ENCODE peak calls at places on chromosome 3, in five cellular contexts. One of them, this sample, is unnamed.

GRCh38 chr3:48661501-48662139 is 1.1 kb downstream of the CELSR3 start:
- DNase-seq in K562: peak
- DNase-seq in HepG2: peak
- DNase-seq in GM12878: no peak
- DNase-seq in HCT116: no peak
- DNase-seq in this sample: no peak

GRCh38 chr3:155086041-155086440 is 5.9 kb downstream of the MME start:
- DNase-seq in K562: no peak
- DNase-seq in HepG2: no peak
- DNase-seq in GM12878: no peak
- DNase-seq in HCT116: no peak
- DNase-seq in this sample: no peak

GRCh38 chr3:112654492-112654891 is 13.5 kb upstream of the CCDC80 start:
- DNase-seq in K562: no peak
- DNase-seq in HepG2: no peak
- DNase-seq in GM12878: no peak
- DNase-seq in HCT116: no peak
- DNase-seq in this sample: no peak

GRCh38 chr3:30443756-30444673 is 162.4 kb upstream of the TGFBR2 start:
- DNase-seq in K562: no peak
- DNase-seq in HepG2: no peak
- DNase-seq in GM12878: no peak
- DNase-seq in HCT116: no peak
- DNase-seq in this sample: no peak

GRCh38 chr3:119653871-119654270 is 6.5 kb downstream of the POPDC2 start:
- DNase-seq in K562: no peak
- DNase-seq in HepG2: no peak
- DNase-seq in GM12878: no peak
- DNase-seq in HCT116: no peak
- DNase-seq in this sample: no peak

GRCh38 chr3:47850062-47850802 is 47.3 kb downstream of the DHX30 start:
- DNase-seq in K562: no peak
- DNase-seq in HepG2: peak
- DNase-seq in GM12878: no peak
- DNase-seq in HCT116: no peak
- DNase-seq in this sample: peak

GRCh38 chr3:45978348-45978747 is 17.3 kb downstream of the FYCO1 start:
- DNase-seq in K562: no peak
- DNase-seq in HepG2: no peak
- DNase-seq in GM12878: no peak
- DNase-seq in HCT116: no peak
- DNase-seq in this sample: no peak

GRCh38 chr3:65112751-65113300 is 425.0 kb upstream of the ADAMTS9 start:
- DNase-seq in K562: no peak
- DNase-seq in HepG2: no peak
- DNase-seq in GM12878: no peak
- DNase-seq in HCT116: no peak
- DNase-seq in this sample: no peak

GRCh38 chr3:38580450-38581382 is 68.8 kb downstream of the SCN5A start:
- DNase-seq in K562: no peak
- DNase-seq in HepG2: no peak
- DNase-seq in GM12878: no peak
- DNase-seq in HCT116: no peak
- DNase-seq in this sample: peak

GRCh38 chr3:45224824-45225464 is 1.1 kb downstream of the TMEM158 start:
- DNase-seq in K562: peak
- DNase-seq in HepG2: peak
- DNase-seq in GM12878: no peak
- DNase-seq in HCT116: no peak
- DNase-seq in this sample: peak

GRCh38 chr3:139988472-139988871 is 53.5 kb downstream of the CLSTN2 start:
- DNase-seq in K562: no peak
- DNase-seq in HepG2: no peak
- DNase-seq in GM12878: no peak
- DNase-seq in HCT116: no peak
- DNase-seq in this sample: no peak

DNA sequence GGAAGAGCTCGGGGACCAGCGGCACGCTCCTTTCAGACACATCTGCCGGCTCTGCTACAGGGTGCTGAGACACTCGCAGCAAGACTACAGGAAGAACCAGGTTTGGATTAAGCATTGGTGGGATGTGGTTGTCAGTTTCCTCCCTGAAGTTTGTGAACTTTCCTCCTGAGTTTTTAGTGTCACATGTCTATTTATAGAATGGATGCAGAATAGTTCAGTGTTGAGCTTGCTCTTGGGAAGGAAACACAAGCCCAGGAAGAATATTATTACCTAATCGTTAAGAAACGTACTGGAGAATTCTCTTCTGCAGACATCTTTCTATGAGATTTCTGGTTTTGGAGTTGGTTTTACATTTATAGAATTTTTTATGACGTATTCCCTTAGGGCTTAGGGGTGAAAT is 172.0 kb downstream of the ITPR1 start:
- DNase-seq in K562: no peak
- DNase-seq in HepG2: no peak
- DNase-seq in GM12878: no peak
- DNase-seq in HCT116: no peak
- DNase-seq in this sample: no peak
- TF ChIP-seq ZBTB33 in K562: no peak
- TF ChIP-seq ZBTB33 in HepG2: no peak
- TF ChIP-seq ZBTB33 in GM12878: no peak
- TF ChIP-seq ZBTB33 in HCT116: no peak
- TF ChIP-seq ZBTB33 in this sample: no peak

GRCh38 chr3:63972196-63972595 is 51.1 kb downstream of the PSMD6 start:
- DNase-seq in K562: no peak
- DNase-seq in HepG2: no peak
- DNase-seq in GM12878: no peak
- DNase-seq in HCT116: no peak
- DNase-seq in this sample: no peak
- TF ChIP-seq ZBTB33 in K562: no peak
- TF ChIP-seq ZBTB33 in HepG2: no peak
- TF ChIP-seq ZBTB33 in GM12878: no peak
- TF ChIP-seq ZBTB33 in HCT116: no peak
- TF ChIP-seq ZBTB33 in this sample: no peak

GRCh38 chr3:56629044-56629443 is 54.0 kb downstream of the TASOR start:
- DNase-seq in K562: no peak
- DNase-seq in HepG2: no peak
- DNase-seq in GM12878: peak
- DNase-seq in HCT116: no peak
- DNase-seq in this sample: no peak

GRCh38 chr3:56620371-56620770 is 62.7 kb downstream of the TASOR start:
- DNase-seq in K562: no peak
- DNase-seq in HepG2: no peak
- DNase-seq in GM12878: no peak
- DNase-seq in HCT116: no peak
- DNase-seq in this sample: no peak

GRCh38 chr3:56621686-56622085 is 61.4 kb downstream of the TASOR start:
- DNase-seq in K562: no peak
- DNase-seq in HepG2: no peak
- DNase-seq in GM12878: no peak
- DNase-seq in HCT116: no peak
- DNase-seq in this sample: no peak

GRCh38 chr3:56622381-56622780 is 60.7 kb downstream of the TASOR start:
- DNase-seq in K562: no peak
- DNase-seq in HepG2: no peak
- DNase-seq in GM12878: no peak
- DNase-seq in HCT116: no peak
- DNase-seq in this sample: no peak

DNA sequence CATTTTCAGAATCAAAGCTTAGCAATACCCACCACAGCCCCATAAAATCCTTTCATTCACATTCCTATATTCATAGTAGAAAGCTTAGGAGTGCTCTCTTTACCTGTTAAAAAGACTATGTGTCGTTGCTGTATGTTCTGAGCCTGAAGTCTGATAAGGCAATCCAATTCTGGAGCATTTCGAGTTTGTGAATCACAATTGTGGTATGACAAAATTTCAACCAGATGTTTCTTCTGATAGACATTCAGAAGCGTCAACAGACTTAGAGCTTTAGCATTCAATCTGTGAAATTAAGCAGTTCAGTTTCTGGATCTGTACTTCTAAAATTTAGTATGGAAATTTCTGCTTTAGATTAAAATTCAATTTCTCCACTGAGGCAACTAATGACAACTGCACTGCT is 58.3 kb downstream of the TASOR start:
- DNase-seq in K562: no peak
- DNase-seq in HepG2: no peak
- DNase-seq in GM12878: no peak
- DNase-seq in HCT116: no peak
- DNase-seq in this sample: no peak
- TF ChIP-seq ZBTB33 in K562: no peak
- TF ChIP-seq ZBTB33 in HepG2: no peak
- TF ChIP-seq ZBTB33 in GM12878: no peak
- TF ChIP-seq ZBTB33 in HCT116: no peak
- TF ChIP-seq ZBTB33 in this sample: no peak

GRCh38 chr3:117619805-117620204 is 910.2 kb downstream of the TUSC7 start:
- DNase-seq in K562: no peak
- DNase-seq in HepG2: no peak
- DNase-seq in GM12878: no peak
- DNase-seq in HCT116: no peak
- DNase-seq in this sample: no peak
- TF ChIP-seq ZBTB33 in K562: no peak
- TF ChIP-seq ZBTB33 in HepG2: no peak
- TF ChIP-seq ZBTB33 in GM12878: no peak
- TF ChIP-seq ZBTB33 in HCT116: no peak
- TF ChIP-seq ZBTB33 in this sample: no peak

GRCh38 chr3:80769683-80770082 is 991.8 kb downstream of the GBE1 start:
- DNase-seq in K562: peak
- DNase-seq in HepG2: no peak
- DNase-seq in GM12878: no peak
- DNase-seq in HCT116: no peak
- DNase-seq in this sample: no peak
- TF ChIP-seq ZBTB33 in K562: no peak
- TF ChIP-seq ZBTB33 in HepG2: no peak
- TF ChIP-seq ZBTB33 in GM12878: no peak
- TF ChIP-seq ZBTB33 in HCT116: no peak
- TF ChIP-seq ZBTB33 in this sample: no peak

GRCh38 chr3:62252614-62253147 is 120.7 kb downstream of the FEZF2 start:
- DNase-seq in K562: no peak
- DNase-seq in HepG2: no peak
- DNase-seq in GM12878: no peak
- DNase-seq in HCT116: no peak
- DNase-seq in this sample: no peak
- TF ChIP-seq ZBTB33 in K562: no peak
- TF ChIP-seq ZBTB33 in HepG2: no peak
- TF ChIP-seq ZBTB33 in GM12878: no peak
- TF ChIP-seq ZBTB33 in HCT116: no peak
- TF ChIP-seq ZBTB33 in this sample: no peak

DNA sequence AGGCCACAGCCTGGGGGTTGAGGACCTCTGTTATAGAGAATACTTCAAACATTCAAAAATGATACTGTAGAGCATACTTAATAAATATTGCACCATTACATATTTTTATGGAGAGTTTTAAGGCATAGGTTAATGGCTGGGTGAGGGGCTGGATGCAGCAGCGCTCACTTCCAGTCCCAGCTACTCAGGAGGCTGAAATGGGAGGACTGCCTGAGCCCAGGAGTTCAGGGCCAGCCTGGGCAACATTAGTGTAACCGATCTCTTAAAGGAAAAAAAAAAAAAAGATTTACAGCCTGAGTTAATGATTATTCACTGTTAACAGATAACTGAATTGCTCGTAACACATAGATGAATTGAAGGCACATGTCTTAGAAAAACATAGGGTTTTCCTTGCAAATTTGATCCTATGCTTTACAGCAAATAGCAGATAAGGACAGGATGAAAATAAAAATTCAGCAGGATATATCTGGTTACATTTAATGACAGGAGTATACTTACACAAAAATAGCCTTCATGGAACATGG is 282.9 kb downstream of the TBC1D5 start:
- DNase-seq in K562: no peak
- DNase-seq in HepG2: peak
- DNase-seq in GM12878: no peak
- DNase-seq in HCT116: no peak
- DNase-seq in this sample: no peak
- TF ChIP-seq ZBTB33 in K562: no peak
- TF ChIP-seq ZBTB33 in HepG2: no peak
- TF ChIP-seq ZBTB33 in GM12878: no peak
- TF ChIP-seq ZBTB33 in HCT116: no peak
- TF ChIP-seq ZBTB33 in this sample: no peak

GRCh38 chr3:24192469-24193056 is 247.5 kb downstream of the NR1D2 start:
- DNase-seq in K562: no peak
- DNase-seq in HepG2: no peak
- DNase-seq in GM12878: no peak
- DNase-seq in HCT116: no peak
- DNase-seq in this sample: no peak
- TF ChIP-seq ZBTB33 in K562: no peak
- TF ChIP-seq ZBTB33 in HepG2: no peak
- TF ChIP-seq ZBTB33 in GM12878: no peak
- TF ChIP-seq ZBTB33 in HCT116: no peak
- TF ChIP-seq ZBTB33 in this sample: no peak

GRCh38 chr3:42961633-42962032 is 17.5 kb upstream of the GASK1A start:
- DNase-seq in K562: peak
- DNase-seq in HepG2: peak
- DNase-seq in GM12878: no peak
- DNase-seq in HCT116: peak
- DNase-seq in this sample: peak
- TF ChIP-seq ZBTB33 in K562: no peak
- TF ChIP-seq ZBTB33 in HepG2: no peak
- TF ChIP-seq ZBTB33 in GM12878: no peak
- TF ChIP-seq ZBTB33 in HCT116: no peak
- TF ChIP-seq ZBTB33 in this sample: no peak

DNA sequence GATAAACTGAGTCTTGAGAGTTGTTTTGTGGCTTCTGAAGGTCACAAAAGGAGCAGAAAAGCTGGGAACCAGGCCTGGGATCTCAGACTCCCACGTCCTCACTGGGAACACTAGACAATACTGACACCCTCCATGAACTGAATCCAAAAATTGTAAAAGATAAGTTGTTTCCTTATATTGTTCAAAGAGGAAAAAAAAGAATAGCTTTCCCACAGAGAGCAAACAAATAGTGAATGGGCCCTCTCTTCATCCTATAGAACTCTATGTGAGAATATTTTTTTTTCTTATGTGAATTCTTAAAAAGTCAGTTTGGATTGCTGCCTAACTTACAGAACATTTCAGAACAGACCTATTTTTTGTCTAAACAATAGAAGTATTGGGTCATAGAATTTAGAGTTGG is 203.5 kb downstream of the MECOM start:
- DNase-seq in K562: no peak
- DNase-seq in HepG2: no peak
- DNase-seq in GM12878: no peak
- DNase-seq in HCT116: no peak
- DNase-seq in this sample: no peak
- TF ChIP-seq ZBTB33 in K562: no peak
- TF ChIP-seq ZBTB33 in HepG2: no peak
- TF ChIP-seq ZBTB33 in GM12878: no peak
- TF ChIP-seq ZBTB33 in HCT116: no peak
- TF ChIP-seq ZBTB33 in this sample: no peak